ENCODE peak calls at places on chromosome 2, in six cellular contexts. S, N, M, C, O and K are unnamed samples.

GRCh38 chr2:181678033-181678586 is 2.2 kb downstream of the NEUROD1 start:
- DNase-seq in C (no peak), S (no peak), N (peak), O (peak), M (no peak), K (no peak)

GRCh38 chr2:241095594-241096290 is 6.3 kb downstream of the MTERF4 start:
- DNase-seq in C (no peak), S (peak), M (no peak), O (no peak), N (no peak), K (no peak)

GRCh38 chr2:26068602-26069298 is 34.9 kb downstream of the RAB10 start:
- DNase-seq in C (no peak), N (peak), M (peak), O (no peak), S (no peak), K (peak)

GRCh38 chr2:109527079-109527478 is 86.7 kb downstream of the SEPTIN10 start:
- DNase-seq in C (no peak), S (peak), M (no peak), O (no peak), N (no peak), K (no peak)

GRCh38 chr2:206204710-206205109 is 45.0 kb downstream of the EEF1B2 start:
- DNase-seq in O (no peak), S (no peak), C (no peak), M (no peak), N (peak), K (no peak)

GRCh38 chr2:200862532-200863000 is 1.9 kb downstream of the CLK1 start:
- DNase-seq in O (no peak), N (peak), M (peak), C (no peak), S (no peak), K (peak)

GRCh38 chr2:56077352-56077915 is 106.4 kb upstream of the CCDC85A start:
- DNase-seq in O (peak), S (no peak), C (peak), M (no peak), N (peak), K (peak)

GRCh38 chr2:210540471-210541257 is 15.7 kb upstream of the CPS1 start:
- DNase-seq in S (no peak), M (no peak), O (no peak), C (no peak), N (no peak), K (peak)

GRCh38 chr2:42359894-42360483 is 1.0 kb downstream of the COX7A2L start:
- DNase-seq in S (no peak), M (no peak), C (no peak), N (peak), O (no peak), K (peak)

GRCh38 chr2:215680605-215681598 is 245.0 kb upstream of the FN1 start:
- DNase-seq in N (peak), O (no peak), C (no peak), S (no peak), M (no peak), K (peak)

GRCh38 chr2:128732976-128733431 is 414.3 kb upstream of the HS6ST1 start:
- DNase-seq in M (no peak), N (peak), C (no peak), S (no peak), O (no peak), K (peak)